ENCODE peak calls at places on chromosome 21, in six cellular contexts. S is stomach; H is epithelial cell of esophagus; L is NCI-H1092 treated with DMSO at 0.1 percent for 48 hours; Y is activated CD4-positive, alpha-beta T cell treated with anti-CD3 and anti-CD28 coated beads, Interleukin-2, amount 50 U/mL, for 24 hours; I is GM12891. J is an unnamed sample.

GRCh38 chr21:36337099-36337509 is 17.1 kb downstream of the MORC3 start:
- DNase-seq in S (no peak), H (peak; percentile 93), L (no peak), Y (no peak), I (no peak), J (no peak)

GRCh38 chr21:44986471-44987291 is 46.9 kb downstream of the SLX9 start:
- DNase-seq in S (no peak), H (no peak), L (no peak), Y (no peak), I (no peak), J (no peak)

GRCh38 chr21:36028127-36029069 is 31.9 kb downstream of the SETD4 start:
- DNase-seq in S (peak; percentile 81), H (peak; percentile 77), L (peak; percentile 88), Y (peak; percentile 55), I (peak; percentile 55), J (peak; percentile 25)

GRCh38 chr21:17089121-17089520 is 423.7 kb upstream of the CXADR start:
- DNase-seq in S (no peak), H (peak; percentile 21), L (no peak), Y (no peak), I (no peak), J (no peak)

GRCh38 chr21:36079010-36079649 is 9.3 kb downstream of the CBR1 start:
- DNase-seq in S (peak; percentile 53), H (no peak), L (no peak), Y (peak; percentile 10), I (no peak), J (no peak)

GRCh38 chr21:38898422-38899098 is 92.8 kb downstream of the ETS2 start:
- DNase-seq in S (no peak), H (peak; percentile 41), L (no peak), Y (no peak), I (no peak), J (no peak)

GRCh38 chr21:15682977-15683376 is 46.8 kb upstream of the USP25 start:
- DNase-seq in S (no peak), H (peak; percentile 81), L (no peak), Y (no peak), I (no peak), J (no peak)

GRCh38 chr21:37338671-37339526 is 27.7 kb upstream of the DYRK1A start:
- DNase-seq in S (no peak), H (peak; percentile 97), L (no peak), Y (no peak), I (no peak), J (no peak)

GRCh38 chr21:34889537-34890257 is 159.4 kb downstream of the RUNX1 start:
- DNase-seq in S (peak; percentile 86), H (peak; percentile 80), L (peak; percentile 28), Y (peak; percentile 69), I (peak; percentile 76), J (no peak)

GRCh38 chr21:42629856-42630410 is 23.5 kb upstream of the PDE9A start:
- DNase-seq in S (no peak), H (no peak), L (no peak), Y (no peak), I (no peak), J (no peak)

GRCh38 chr21:28240586-28240985 is 752.1 kb downstream of the LTN1 start:
- DNase-seq in S (no peak), H (no peak), L (no peak), Y (no peak), I (no peak), J (no peak)

GRCh38 chr21:28832013-28832714 is 160.5 kb downstream of the LTN1 start:
- DNase-seq in S (no peak), H (peak; percentile 73), L (no peak), Y (no peak), I (no peak), J (no peak)

GRCh38 chr21:22076471-22076870 is 1078.3 kb downstream of the NCAM2 start:
- DNase-seq in S (no peak), H (no peak), L (no peak), Y (no peak), I (no peak), J (no peak)

GRCh38 chr21:17782051-17782450 is 37.1 kb downstream of the C21orf91 start:
- DNase-seq in S (no peak), H (no peak), L (no peak), Y (no peak), I (no peak), J (peak; percentile 68)

GRCh38 chr21:32624726-32625125 is 12.5 kb upstream of the CFAP298 start:
- DNase-seq in S (no peak), H (peak; percentile 72), L (no peak), Y (no peak), I (no peak), J (no peak)

GRCh38 chr21:45109831-45110492 is 35.6 kb downstream of the ADARB1 start:
- DNase-seq in S (no peak), H (no peak), L (no peak), Y (no peak), I (peak; percentile 57), J (peak; percentile 92)